ENCODE peak calls at places on chromosome 12, in eight cellular contexts. O, D, X, W, A, N, C and T are unnamed samples. For H3K36me3 and H3K27me3, the result is how much of the 10 kb centered on the place peaks cover.

GRCh38 chr12:124883263-124883876 is 19.7 kb upstream of the SCARB1 start:
- DNase-seq in O (no peak), D (no peak), X (no peak), W (no peak), A (peak), N (no peak), C (no peak), T (no peak)

GRCh38 chr12:100794441-100795192 is at the start of gene ANO4:
- DNase-seq in O (no peak), D (peak), X (no peak), W (peak), A (peak), N (no peak), C (no peak), T (no peak)

GRCh38 chr12:76113800-76114757 is 29.6 kb upstream of the NAP1L1 start:
- DNase-seq in O (no peak), D (no peak), X (no peak), W (no peak), A (peak), N (no peak), C (no peak), T (no peak)

GRCh38 chr12:32926356-32926755 is 29.8 kb upstream of the PKP2 start:
- DNase-seq in O (no peak), D (no peak), X (no peak), W (no peak), A (no peak), N (no peak), C (no peak), T (no peak)

GRCh38 chr12:123714302-123714627 is 2.1 kb downstream of the ATP6V0A2 start:
- DNase-seq in O (no peak), D (no peak), X (no peak), W (no peak), A (no peak), N (no peak), C (no peak), T (no peak)

GRCh38 chr12:42482086-42482819 is 107.3 kb downstream of the PRICKLE1 start:
- DNase-seq in O (no peak), D (peak), X (peak), W (no peak), A (peak), N (no peak), C (peak), T (peak)

GRCh38 chr12:111803851-111804250 is 37.1 kb downstream of the ALDH2 start:
- DNase-seq in O (no peak), D (no peak), X (no peak), W (no peak), A (no peak), N (no peak), C (peak), T (no peak)

GRCh38 chr12:96500686-96501085 is 11.3 kb downstream of the CFAP54 start:
- DNase-seq in O (no peak), D (no peak), X (no peak), W (no peak), A (no peak), N (no peak), C (no peak), T (no peak)

GRCh38 chr12:128891856-128892255 is 38.6 kb downstream of the GLT1D1 start:
- DNase-seq in O (no peak), D (no peak), X (no peak), W (no peak), A (peak), N (no peak), C (no peak), T (no peak)
- H3K36me3 ChIP-seq in O (under half), D (under half), X (under half), W (under half), A (under half), N (under half), C (under half), T (under half)

GRCh38 chr12:48007206-48007605 is 2.9 kb upstream of the COL2A1 start:
- DNase-seq in O (no peak), D (no peak), X (no peak), W (no peak), A (no peak), N (no peak), C (no peak), T (no peak)
- H3K27me3 ChIP-seq in O (under half), D (under half), X (half or more), W (half or more), A (half or more), N (under half), C (under half), T (half or more)

GRCh38 chr12:47876404-47876960 is 28.3 kb downstream of the VDR start:
- DNase-seq in O (no peak), D (peak), X (no peak), W (no peak), A (no peak), N (no peak), C (no peak), T (no peak)
- H3K36me3 ChIP-seq in O (under half), D (under half), X (under half), W (under half), A (under half), N (under half), C (under half), T (under half)

DNA sequence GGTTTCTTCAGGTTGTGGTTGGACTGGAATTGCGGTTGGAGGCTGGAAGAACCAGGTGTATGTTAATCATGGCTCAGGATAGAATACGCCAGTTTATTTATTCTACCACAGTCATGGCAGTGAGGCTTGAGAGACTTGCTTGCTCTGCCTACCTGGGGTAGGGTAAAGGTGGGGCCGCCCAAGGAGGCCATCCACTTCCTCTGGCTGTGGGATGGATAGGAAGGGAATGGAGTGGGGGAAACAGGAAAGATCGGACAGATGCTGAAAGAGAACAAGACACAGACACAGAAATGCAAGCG is 8.1 kb downstream of the SHMT2 start:
- DNase-seq in O (no peak), D (peak), X (no peak), W (no peak), A (peak), N (no peak), C (no peak), T (no peak)
- H3K27me3 ChIP-seq in O (under half), D (under half), X (half or more), W (half or more), A (half or more), N (under half), C (under half), T (half or more)

DNA sequence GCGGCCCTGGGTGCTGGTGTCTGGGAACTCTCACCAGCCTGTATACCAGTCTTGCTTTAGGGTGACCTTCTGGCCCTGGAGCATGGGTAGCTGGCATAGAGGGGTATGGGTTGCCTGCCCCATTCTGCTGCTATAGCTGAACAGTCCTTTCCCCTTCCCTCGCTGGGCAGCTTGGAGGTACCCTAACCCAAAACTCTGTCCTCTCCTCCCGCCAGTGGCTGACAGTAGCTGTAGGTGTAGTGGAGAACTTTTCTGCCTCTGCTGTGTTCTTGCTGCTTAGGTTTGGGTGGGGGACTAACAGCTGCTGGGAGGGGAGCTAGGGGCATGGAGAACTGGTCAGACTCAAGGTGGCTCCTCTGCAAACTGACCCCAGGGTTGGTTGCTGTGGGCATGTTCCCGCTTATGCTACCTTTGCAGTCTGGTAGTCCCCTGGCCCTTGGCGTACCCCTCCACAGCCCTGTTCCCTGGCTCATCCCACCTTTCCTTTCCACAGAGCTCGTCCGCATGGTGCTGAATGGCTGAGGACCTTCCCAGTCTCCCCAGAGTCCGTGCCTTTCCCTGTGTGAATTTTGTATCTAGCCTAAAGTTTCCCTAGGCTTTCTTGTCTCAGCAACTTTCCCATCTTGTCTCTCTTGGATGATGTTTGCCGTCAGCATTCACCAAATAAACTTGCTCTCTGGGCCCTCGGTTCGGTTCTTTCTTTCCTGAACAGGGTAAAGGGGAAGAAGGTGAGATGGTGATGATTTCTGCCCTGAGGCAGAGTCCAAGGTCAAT is 2.9 kb downstream of the MYL6 start:
- DNase-seq in O (no peak), D (no peak), X (no peak), W (no peak), A (no peak), N (no peak), C (no peak), T (no peak)
- H3K36me3 ChIP-seq in O (half or more), D (under half), X (half or more), W (under half), A (half or more), N (half or more), C (under half), T (half or more)